ENCODE peak calls at places on chromosome 5, in eight cellular contexts. One of them, this sample, is unnamed.

GRCh38 chr5:180644129-180644824 is 5.1 kb downstream of the FLT4 start:
- DNase-seq in uterus: no peak
- DNase-seq in astrocyte of the cerebellum: no peak
- DNase-seq in breast epithelium: no peak
- DNase-seq in brain microvascular endothelial cell: no peak
- DNase-seq in A673: no peak
- DNase-seq in vagina: no peak
- DNase-seq in AG10803: no peak
- DNase-seq in this sample: no peak

GRCh38 chr5:56279979-56280378 is 46.8 kb upstream of the ANKRD55 start:
- DNase-seq in uterus: no peak
- DNase-seq in astrocyte of the cerebellum: peak
- DNase-seq in breast epithelium: no peak
- DNase-seq in brain microvascular endothelial cell: peak
- DNase-seq in A673: peak
- DNase-seq in vagina: peak
- DNase-seq in AG10803: peak
- DNase-seq in this sample: no peak

GRCh38 chr5:67204821-67205220 is 8.2 kb upstream of the CD180 start:
- DNase-seq in uterus: no peak
- DNase-seq in astrocyte of the cerebellum: no peak
- DNase-seq in breast epithelium: no peak
- DNase-seq in brain microvascular endothelial cell: no peak
- DNase-seq in A673: no peak
- DNase-seq in vagina: no peak
- DNase-seq in AG10803: no peak
- DNase-seq in this sample: no peak

GRCh38 chr5:57302643-57303042 is 128.8 kb downstream of the GPBP1 start:
- DNase-seq in uterus: no peak
- DNase-seq in astrocyte of the cerebellum: peak
- DNase-seq in breast epithelium: no peak
- DNase-seq in brain microvascular endothelial cell: peak
- DNase-seq in A673: no peak
- DNase-seq in vagina: no peak
- DNase-seq in AG10803: peak
- DNase-seq in this sample: no peak

GRCh38 chr5:2698581-2698980 is 52.9 kb downstream of the IRX2 start:
- DNase-seq in uterus: no peak
- DNase-seq in astrocyte of the cerebellum: no peak
- DNase-seq in breast epithelium: no peak
- DNase-seq in brain microvascular endothelial cell: no peak
- DNase-seq in A673: no peak
- DNase-seq in vagina: no peak
- DNase-seq in AG10803: no peak
- DNase-seq in this sample: no peak

GRCh38 chr5:63837437-63837836 is 124.8 kb downstream of the HTR1A start:
- DNase-seq in uterus: no peak
- DNase-seq in astrocyte of the cerebellum: no peak
- DNase-seq in breast epithelium: no peak
- DNase-seq in brain microvascular endothelial cell: no peak
- DNase-seq in A673: no peak
- DNase-seq in vagina: no peak
- DNase-seq in AG10803: no peak
- DNase-seq in this sample: no peak

GRCh38 chr5:1563051-1563461 is 39.3 kb upstream of the LPCAT1 start:
- DNase-seq in uterus: no peak
- DNase-seq in astrocyte of the cerebellum: no peak
- DNase-seq in breast epithelium: no peak
- DNase-seq in brain microvascular endothelial cell: no peak
- DNase-seq in A673: no peak
- DNase-seq in vagina: no peak
- DNase-seq in AG10803: no peak
- DNase-seq in this sample: no peak

GRCh38 chr5:2183154-2184023 is 300.7 kb upstream of the IRX4 start:
- DNase-seq in uterus: no peak
- DNase-seq in astrocyte of the cerebellum: no peak
- DNase-seq in breast epithelium: no peak
- DNase-seq in brain microvascular endothelial cell: no peak
- DNase-seq in A673: no peak
- DNase-seq in vagina: no peak
- DNase-seq in AG10803: no peak
- DNase-seq in this sample: no peak

GRCh38 chr5:172285226-172286143 is 1.9 kb upstream of the UBTD2 start:
- DNase-seq in uterus: no peak
- DNase-seq in astrocyte of the cerebellum: no peak
- DNase-seq in breast epithelium: no peak
- DNase-seq in brain microvascular endothelial cell: no peak
- DNase-seq in A673: no peak
- DNase-seq in vagina: no peak
- DNase-seq in AG10803: no peak
- DNase-seq in this sample: no peak

GRCh38 chr5:62795912-62796311 is 217.3 kb downstream of the LRRC70 start:
- DNase-seq in uterus: no peak
- DNase-seq in astrocyte of the cerebellum: no peak
- DNase-seq in breast epithelium: no peak
- DNase-seq in brain microvascular endothelial cell: no peak
- DNase-seq in A673: no peak
- DNase-seq in vagina: no peak
- DNase-seq in AG10803: no peak
- DNase-seq in this sample: no peak

GRCh38 chr5:62786099-62786498 is 207.5 kb downstream of the LRRC70 start:
- DNase-seq in uterus: no peak
- DNase-seq in astrocyte of the cerebellum: no peak
- DNase-seq in breast epithelium: no peak
- DNase-seq in brain microvascular endothelial cell: no peak
- DNase-seq in A673: no peak
- DNase-seq in vagina: no peak
- DNase-seq in AG10803: no peak
- DNase-seq in this sample: no peak

GRCh38 chr5:62790348-62790747 is 211.7 kb downstream of the LRRC70 start:
- DNase-seq in uterus: no peak
- DNase-seq in astrocyte of the cerebellum: no peak
- DNase-seq in breast epithelium: no peak
- DNase-seq in brain microvascular endothelial cell: no peak
- DNase-seq in A673: no peak
- DNase-seq in vagina: no peak
- DNase-seq in AG10803: no peak
- DNase-seq in this sample: no peak

GRCh38 chr5:62785588-62785987 is 207.0 kb downstream of the LRRC70 start:
- DNase-seq in uterus: no peak
- DNase-seq in astrocyte of the cerebellum: no peak
- DNase-seq in breast epithelium: no peak
- DNase-seq in brain microvascular endothelial cell: no peak
- DNase-seq in A673: no peak
- DNase-seq in vagina: no peak
- DNase-seq in AG10803: no peak
- DNase-seq in this sample: no peak

GRCh38 chr5:62791059-62791458 is 212.4 kb downstream of the LRRC70 start:
- DNase-seq in uterus: no peak
- DNase-seq in astrocyte of the cerebellum: no peak
- DNase-seq in breast epithelium: no peak
- DNase-seq in brain microvascular endothelial cell: peak
- DNase-seq in A673: peak
- DNase-seq in vagina: no peak
- DNase-seq in AG10803: no peak
- DNase-seq in this sample: no peak
- H3K4me3 ChIP-seq in uterus: no peak
- H3K4me3 ChIP-seq in astrocyte of the cerebellum: no peak
- H3K4me3 ChIP-seq in breast epithelium: no peak
- H3K4me3 ChIP-seq in brain microvascular endothelial cell: no peak
- H3K4me3 ChIP-seq in A673: no peak
- H3K4me3 ChIP-seq in vagina: no peak
- H3K4me3 ChIP-seq in AG10803: no peak
- H3K4me3 ChIP-seq in this sample: no peak

DNA sequence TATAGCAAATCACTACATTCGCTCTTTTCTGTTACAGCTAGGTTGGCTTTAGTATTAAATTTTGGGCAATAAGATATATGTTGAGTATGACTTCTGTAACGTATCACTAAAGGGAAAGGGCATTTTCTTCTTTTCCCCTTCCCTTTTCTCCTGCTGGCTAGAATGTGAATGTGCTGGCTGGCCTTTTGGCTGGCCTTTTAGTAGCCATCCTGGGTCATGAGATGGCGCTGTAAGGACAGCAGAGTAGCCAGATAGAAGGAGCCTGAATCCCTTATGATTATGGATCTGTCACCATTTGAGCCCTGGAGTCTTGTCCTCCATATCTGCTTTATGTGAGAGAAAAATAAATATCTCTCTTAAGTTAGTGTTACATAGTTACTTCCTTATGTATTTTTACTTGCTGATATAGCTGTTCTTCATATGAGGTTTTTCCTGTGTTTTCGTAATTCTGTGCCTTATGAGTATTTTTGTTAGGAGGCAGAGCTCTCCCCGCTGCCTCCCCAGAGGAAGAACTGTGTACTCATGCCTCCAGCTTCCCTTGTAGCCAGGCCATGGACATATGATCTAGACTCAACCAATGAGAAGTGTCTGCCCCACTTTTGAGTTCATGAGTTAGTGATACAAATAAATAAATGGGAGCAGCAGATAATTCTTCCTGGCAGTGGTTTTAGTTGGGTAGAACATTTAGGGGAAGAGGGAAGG is 65.9 kb downstream of the NDUFAF2 start:
- DNase-seq in uterus: no peak
- DNase-seq in astrocyte of the cerebellum: no peak
- DNase-seq in breast epithelium: no peak
- DNase-seq in brain microvascular endothelial cell: no peak
- DNase-seq in A673: no peak
- DNase-seq in vagina: no peak
- DNase-seq in AG10803: no peak
- DNase-seq in this sample: no peak
- TF ChIP-seq CTCF in uterus: no peak
- TF ChIP-seq CTCF in astrocyte of the cerebellum: peak
- TF ChIP-seq CTCF in breast epithelium: no peak
- TF ChIP-seq CTCF in brain microvascular endothelial cell: peak
- TF ChIP-seq CTCF in A673: peak
- TF ChIP-seq CTCF in vagina: no peak
- TF ChIP-seq CTCF in AG10803: peak
- TF ChIP-seq CTCF in this sample: no peak

DNA sequence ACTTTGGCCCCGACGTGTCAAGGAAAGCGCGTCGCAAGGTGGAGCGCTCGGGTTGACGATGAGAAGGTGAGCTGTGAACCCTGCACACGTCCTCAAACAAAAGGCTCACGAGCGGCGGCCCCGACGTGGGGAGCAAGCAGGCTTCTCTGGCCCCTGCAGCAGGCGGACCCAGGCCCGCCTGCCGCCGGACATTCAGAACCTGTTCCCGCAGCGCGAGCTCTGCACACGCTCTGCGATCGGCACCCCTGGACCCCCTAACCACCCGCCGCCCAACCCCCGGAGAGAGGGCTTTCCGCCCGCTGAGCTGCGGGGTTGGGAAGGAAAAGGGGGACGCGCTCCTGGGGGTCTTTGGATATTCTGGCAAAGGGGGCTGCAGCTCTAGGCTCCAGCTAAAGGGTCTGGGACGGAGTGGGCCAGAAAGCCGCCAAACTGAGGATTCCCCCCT is 1.2 kb downstream of the FBN2 start:
- DNase-seq in uterus: no peak
- DNase-seq in astrocyte of the cerebellum: no peak
- DNase-seq in breast epithelium: no peak
- DNase-seq in brain microvascular endothelial cell: no peak
- DNase-seq in A673: no peak
- DNase-seq in vagina: no peak
- DNase-seq in AG10803: no peak
- DNase-seq in this sample: no peak
- H3K4me3 ChIP-seq in uterus: peak
- H3K4me3 ChIP-seq in astrocyte of the cerebellum: peak
- H3K4me3 ChIP-seq in breast epithelium: peak
- H3K4me3 ChIP-seq in brain microvascular endothelial cell: peak
- H3K4me3 ChIP-seq in A673: peak
- H3K4me3 ChIP-seq in vagina: peak
- H3K4me3 ChIP-seq in AG10803: peak
- H3K4me3 ChIP-seq in this sample: peak

GRCh38 chr5:146947181-146947941 is 68.8 kb upstream of the PPP2R2B start:
- DNase-seq in uterus: no peak
- DNase-seq in astrocyte of the cerebellum: no peak
- DNase-seq in breast epithelium: no peak
- DNase-seq in brain microvascular endothelial cell: no peak
- DNase-seq in A673: peak
- DNase-seq in vagina: no peak
- DNase-seq in AG10803: no peak
- DNase-seq in this sample: no peak
- TF ChIP-seq CTCF in uterus: no peak
- TF ChIP-seq CTCF in astrocyte of the cerebellum: peak
- TF ChIP-seq CTCF in breast epithelium: no peak
- TF ChIP-seq CTCF in brain microvascular endothelial cell: peak
- TF ChIP-seq CTCF in A673: peak
- TF ChIP-seq CTCF in vagina: no peak
- TF ChIP-seq CTCF in AG10803: peak
- TF ChIP-seq CTCF in this sample: no peak